ENCODE peak calls at places on chromosomes 4 and X, in eight cellular contexts. One of them, this sample, is unnamed.

GRCh38 chr4:144509088-144509854 is 136.7 kb upstream of the HHIP start:
- DNase-seq in sigmoid colon: no peak
- DNase-seq in IMR-90: no peak
- DNase-seq in tibial nerve: no peak
- DNase-seq in uterus: no peak
- DNase-seq in stomach: no peak
- DNase-seq in ovary: no peak
- DNase-seq in body of pancreas: no peak
- DNase-seq in this sample: no peak

GRCh38 chr4:140256335-140256734 is 102.4 kb upstream of the MAML3 start:
- DNase-seq in stomach: no peak
- DNase-seq in ovary: no peak
- DNase-seq in uterus: no peak
- DNase-seq in IMR-90: peak; percentile 77
- DNase-seq in body of pancreas: no peak
- DNase-seq in tibial nerve: no peak
- DNase-seq in sigmoid colon: no peak
- DNase-seq in this sample: peak; percentile 59

GRCh38 chrX:133434197-133434820 is 19.0 kb upstream of the GPC4 start:
- DNase-seq in sigmoid colon: no peak
- DNase-seq in uterus: no peak
- DNase-seq in stomach: no peak
- DNase-seq in IMR-90: no peak
- DNase-seq in body of pancreas: no peak
- DNase-seq in tibial nerve: no peak
- DNase-seq in ovary: no peak
- DNase-seq in this sample: no peak

GRCh38 chr4:2007804-2008670 is 737 bp downstream of the NELFA start:
- DNase-seq in body of pancreas: no peak
- DNase-seq in ovary: no peak
- DNase-seq in stomach: no peak
- DNase-seq in uterus: no peak
- DNase-seq in sigmoid colon: no peak
- DNase-seq in IMR-90: peak; percentile 9
- DNase-seq in tibial nerve: no peak
- DNase-seq in this sample: no peak

GRCh38 chr4:84126061-84126787 is 372.9 kb downstream of the NKX6-1 start:
- DNase-seq in sigmoid colon: no peak
- DNase-seq in body of pancreas: no peak
- DNase-seq in stomach: no peak
- DNase-seq in tibial nerve: no peak
- DNase-seq in ovary: no peak
- DNase-seq in IMR-90: no peak
- DNase-seq in uterus: no peak
- DNase-seq in this sample: no peak

GRCh38 chr4:61231421-61231820 is 31.3 kb downstream of the ADGRL3 start:
- DNase-seq in uterus: no peak
- DNase-seq in ovary: no peak
- DNase-seq in sigmoid colon: no peak
- DNase-seq in tibial nerve: no peak
- DNase-seq in IMR-90: no peak
- DNase-seq in body of pancreas: no peak
- DNase-seq in stomach: no peak
- DNase-seq in this sample: no peak

GRCh38 chr4:148497258-148497657 is 55.0 kb upstream of the NR3C2 start:
- DNase-seq in tibial nerve: no peak
- DNase-seq in body of pancreas: no peak
- DNase-seq in ovary: no peak
- DNase-seq in IMR-90: no peak
- DNase-seq in sigmoid colon: no peak
- DNase-seq in stomach: no peak
- DNase-seq in uterus: no peak
- DNase-seq in this sample: no peak

GRCh38 chr4:87844476-87844875 is 11.7 kb downstream of the MEPE start:
- DNase-seq in stomach: no peak
- DNase-seq in uterus: no peak
- DNase-seq in IMR-90: no peak
- DNase-seq in sigmoid colon: no peak
- DNase-seq in ovary: no peak
- DNase-seq in tibial nerve: no peak
- DNase-seq in body of pancreas: no peak
- DNase-seq in this sample: no peak

GRCh38 chrX:40152706-40153334 is 55.1 kb upstream of the BCOR start:
- DNase-seq in body of pancreas: peak; percentile 81
- DNase-seq in ovary: peak; percentile 32
- DNase-seq in tibial nerve: no peak
- DNase-seq in IMR-90: no peak
- DNase-seq in stomach: peak; percentile 81
- DNase-seq in sigmoid colon: peak; percentile 77
- DNase-seq in uterus: no peak
- DNase-seq in this sample: peak; percentile 38

GRCh38 chr4:175536852-175537453 is 275.1 kb downstream of the GPM6A start:
- DNase-seq in IMR-90: peak; percentile 62
- DNase-seq in ovary: no peak
- DNase-seq in sigmoid colon: no peak
- DNase-seq in body of pancreas: no peak
- DNase-seq in tibial nerve: no peak
- DNase-seq in uterus: no peak
- DNase-seq in stomach: no peak
- DNase-seq in this sample: peak; percentile 2

GRCh38 chr4:10200869-10201268 is 84.3 kb upstream of the WDR1 start:
- DNase-seq in uterus: no peak
- DNase-seq in tibial nerve: no peak
- DNase-seq in body of pancreas: no peak
- DNase-seq in stomach: no peak
- DNase-seq in ovary: no peak
- DNase-seq in sigmoid colon: no peak
- DNase-seq in IMR-90: no peak
- DNase-seq in this sample: no peak

GRCh38 chr4:13988347-13989265 is 361.1 kb upstream of the BOD1L1 start:
- DNase-seq in tibial nerve: peak; percentile 35
- DNase-seq in uterus: no peak
- DNase-seq in IMR-90: peak; percentile 97
- DNase-seq in stomach: no peak
- DNase-seq in sigmoid colon: peak; percentile 73
- DNase-seq in body of pancreas: peak; percentile 24
- DNase-seq in ovary: peak; percentile 28
- DNase-seq in this sample: no peak

GRCh38 chr4:103498161-103499070 is 221.4 kb downstream of the TACR3 start:
- DNase-seq in body of pancreas: no peak
- DNase-seq in uterus: no peak
- DNase-seq in ovary: no peak
- DNase-seq in IMR-90: peak; percentile 4
- DNase-seq in sigmoid colon: no peak
- DNase-seq in stomach: no peak
- DNase-seq in tibial nerve: no peak
- DNase-seq in this sample: peak; percentile 3

GRCh38 chrX:39848900-39849299 is 248.9 kb downstream of the BCOR start:
- DNase-seq in ovary: peak; percentile 42
- DNase-seq in tibial nerve: no peak
- DNase-seq in body of pancreas: no peak
- DNase-seq in uterus: peak; percentile 56
- DNase-seq in IMR-90: peak; percentile 95
- DNase-seq in sigmoid colon: no peak
- DNase-seq in stomach: no peak
- DNase-seq in this sample: no peak

DNA sequence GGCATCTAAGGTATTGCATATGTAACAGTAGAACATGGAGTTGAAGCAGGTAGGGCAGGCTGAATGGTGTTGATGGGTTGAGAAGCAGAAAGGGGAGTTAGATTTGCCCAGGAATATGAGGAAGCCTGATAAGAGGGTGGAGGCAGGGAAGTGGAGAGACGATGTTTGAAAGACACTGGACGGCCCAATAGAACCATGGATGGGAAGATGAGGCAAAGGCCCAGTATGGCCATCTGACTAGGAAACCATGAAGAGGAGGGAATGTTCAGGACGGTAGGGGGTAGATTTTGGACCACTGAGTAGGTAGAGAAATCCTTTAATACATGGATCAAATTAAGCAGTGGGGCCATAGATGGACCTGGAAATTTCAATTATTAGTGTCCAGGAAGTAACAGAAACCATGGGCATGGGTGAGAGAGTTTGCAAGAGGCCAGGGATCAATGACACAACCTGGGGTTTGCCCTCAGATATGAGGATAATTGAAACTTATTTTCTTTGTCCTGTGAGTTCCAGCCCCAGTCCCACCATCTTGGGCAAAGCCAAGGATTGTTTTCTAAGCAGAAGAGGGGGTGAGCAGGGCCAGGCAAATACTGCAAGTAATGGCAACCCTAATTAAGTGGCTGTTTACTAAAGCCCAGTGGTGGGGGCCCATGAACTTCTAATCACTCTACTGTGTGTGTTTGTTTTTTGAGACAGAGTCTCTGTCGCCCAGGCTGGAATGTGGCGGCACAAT is 2.5 kb upstream of the USP11 start:
- DNase-seq in ovary: no peak
- DNase-seq in stomach: no peak
- DNase-seq in uterus: no peak
- DNase-seq in sigmoid colon: peak; percentile 26
- DNase-seq in tibial nerve: no peak
- DNase-seq in body of pancreas: no peak
- DNase-seq in IMR-90: no peak
- DNase-seq in this sample: no peak
- TF ChIP-seq POLR2A in ovary: no peak
- TF ChIP-seq POLR2A in stomach: no peak
- TF ChIP-seq POLR2A in uterus: no peak
- TF ChIP-seq POLR2A in sigmoid colon: no peak
- TF ChIP-seq POLR2A in tibial nerve: no peak
- TF ChIP-seq POLR2A in body of pancreas: no peak
- TF ChIP-seq POLR2A in IMR-90: no peak
- TF ChIP-seq POLR2A in this sample: no peak

GRCh38 chrX:103063918-103064434 is at the start of gene BEX1:
- DNase-seq in tibial nerve: no peak
- DNase-seq in ovary: peak; percentile 63
- DNase-seq in uterus: peak; percentile 51
- DNase-seq in stomach: peak; percentile 37
- DNase-seq in sigmoid colon: peak; percentile 72
- DNase-seq in IMR-90: no peak
- DNase-seq in body of pancreas: peak; percentile 75
- DNase-seq in this sample: no peak
- TF ChIP-seq POLR2A in tibial nerve: no peak
- TF ChIP-seq POLR2A in ovary: peak; percentile 15
- TF ChIP-seq POLR2A in uterus: no peak
- TF ChIP-seq POLR2A in stomach: no peak
- TF ChIP-seq POLR2A in sigmoid colon: no peak
- TF ChIP-seq POLR2A in IMR-90: no peak
- TF ChIP-seq POLR2A in body of pancreas: peak; percentile 74
- TF ChIP-seq POLR2A in this sample: no peak

GRCh38 chr4:7771541-7772507 is 167.8 kb downstream of the AFAP1 start:
- DNase-seq in stomach: no peak
- DNase-seq in sigmoid colon: peak; percentile 70
- DNase-seq in IMR-90: no peak
- DNase-seq in ovary: no peak
- DNase-seq in tibial nerve: no peak
- DNase-seq in body of pancreas: no peak
- DNase-seq in uterus: no peak
- DNase-seq in this sample: no peak
- TF ChIP-seq POLR2A in stomach: no peak
- TF ChIP-seq POLR2A in sigmoid colon: no peak
- TF ChIP-seq POLR2A in IMR-90: no peak
- TF ChIP-seq POLR2A in ovary: no peak
- TF ChIP-seq POLR2A in tibial nerve: no peak
- TF ChIP-seq POLR2A in body of pancreas: no peak
- TF ChIP-seq POLR2A in uterus: no peak
- TF ChIP-seq POLR2A in this sample: no peak

DNA sequence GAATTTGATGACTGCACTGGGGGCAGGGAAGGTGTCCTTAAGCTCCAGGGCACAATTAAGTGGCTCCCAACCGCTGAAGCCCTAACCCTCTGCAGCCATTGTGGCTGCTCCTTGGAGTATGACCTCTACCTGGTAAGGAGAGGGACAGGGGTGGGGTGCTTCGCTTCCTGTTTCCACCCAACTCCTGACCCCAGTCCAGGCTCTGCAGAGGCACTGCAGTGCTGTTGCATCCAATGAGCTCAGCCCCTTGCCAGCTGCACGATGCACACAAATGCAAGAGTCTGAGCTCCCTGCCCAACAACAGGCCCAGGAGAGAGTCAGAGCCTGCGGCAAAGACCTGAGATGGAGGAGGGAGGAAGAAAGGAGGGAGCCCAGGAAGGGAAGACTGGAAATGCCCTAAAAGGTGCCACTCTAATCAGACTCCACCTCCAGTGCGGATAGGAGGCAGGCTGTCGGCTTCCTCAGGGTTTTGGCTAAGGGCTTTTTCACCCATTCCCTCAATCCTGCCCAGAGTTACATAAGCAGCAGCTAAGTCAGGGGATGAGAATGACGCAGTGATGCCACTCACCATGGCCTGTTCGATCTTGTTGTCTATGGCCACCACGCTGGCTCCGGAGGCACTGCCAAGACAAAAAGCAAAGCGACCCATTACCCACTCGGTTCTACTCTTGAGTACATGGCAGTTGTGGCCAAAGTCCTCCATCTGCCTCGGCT is 60.1 kb downstream of the TSC22D3 start:
- DNase-seq in stomach: no peak
- DNase-seq in uterus: no peak
- DNase-seq in body of pancreas: no peak
- DNase-seq in ovary: no peak
- DNase-seq in sigmoid colon: no peak
- DNase-seq in tibial nerve: no peak
- DNase-seq in IMR-90: peak; percentile 23
- DNase-seq in this sample: no peak
- TF ChIP-seq POLR2A in stomach: no peak
- TF ChIP-seq POLR2A in uterus: no peak
- TF ChIP-seq POLR2A in body of pancreas: peak; percentile 15
- TF ChIP-seq POLR2A in ovary: no peak
- TF ChIP-seq POLR2A in sigmoid colon: peak; percentile 23
- TF ChIP-seq POLR2A in tibial nerve: peak; percentile 16
- TF ChIP-seq POLR2A in IMR-90: no peak
- TF ChIP-seq POLR2A in this sample: no peak

This sample was measured in H54.